ENCODE peak calls at places on chromosomes 5 and 9, in six cellular contexts. A, R, I, X, D and U are unnamed samples.

GRCh38 chr9:83472221-83472665 is 66.0 kb downstream of the FRMD3 start:
- DNase-seq in A (peak; percentile 36), R (no peak), I (no peak), X (no peak), D (peak; percentile 95), U (peak; percentile 1)

GRCh38 chr5:35990941-35991592 is at the start of gene UGT3A1:
- DNase-seq in A (no peak), R (no peak), I (no peak), X (peak; percentile 74), D (no peak), U (no peak)

GRCh38 chr5:32071351-32071944 is 102.7 kb downstream of the GOLPH3 start:
- DNase-seq in A (no peak), R (no peak), I (no peak), X (no peak), D (no peak), U (no peak)

GRCh38 chr5:93596676-93597441 is 13.8 kb downstream of the NR2F1 start:
- DNase-seq in A (no peak), R (no peak), I (peak; percentile 20), X (no peak), D (peak; percentile 32), U (no peak)

GRCh38 chr9:14455243-14455642 is 141.3 kb upstream of the NFIB start:
- DNase-seq in A (no peak), R (no peak), I (no peak), X (no peak), D (no peak), U (no peak)

GRCh38 chr5:36741138-36741537 is 134.7 kb downstream of the SLC1A3 start:
- DNase-seq in A (no peak), R (no peak), I (no peak), X (no peak), D (no peak), U (peak; percentile 39)

GRCh38 chr9:20189871-20190270 is 401.0 kb upstream of the SLC24A2 start:
- DNase-seq in A (no peak), R (no peak), I (no peak), X (no peak), D (no peak), U (no peak)

GRCh38 chr5:160787247-160787646 is 64.8 kb downstream of the ATP10B start:
- DNase-seq in A (peak; percentile 6), R (no peak), I (no peak), X (peak; percentile 15), D (peak; percentile 9), U (no peak)

GRCh38 chr5:135033026-135033861 is 784 bp downstream of the PITX1 start:
- DNase-seq in A (peak; percentile 32), R (peak; percentile 68), I (peak; percentile 74), X (no peak), D (peak; percentile 18), U (peak; percentile 56)

GRCh38 chr5:74992791-74993190 is 59.6 kb downstream of the GCNT4 start:
- DNase-seq in A (no peak), R (no peak), I (no peak), X (no peak), D (no peak), U (no peak)

GRCh38 chr5:54455413-54456157 is at the start of gene HSPB3:
- DNase-seq in A (no peak), R (no peak), I (no peak), X (no peak), D (no peak), U (peak; percentile 45)

GRCh38 chr9:134525841-134526797 is 115.5 kb upstream of the COL5A1 start:
- DNase-seq in A (no peak), R (no peak), I (no peak), X (no peak), D (no peak), U (no peak)

GRCh38 chr5:142495561-142495960 is 170.7 kb upstream of the SPRY4 start:
- DNase-seq in A (no peak), R (no peak), I (no peak), X (no peak), D (no peak), U (no peak)
- TF ChIP-seq RFX5 in A (no peak), R (no peak), I (no peak), X (no peak), D (no peak), U (no peak)

GRCh38 chr5:56170557-56170956 is 62.6 kb downstream of the ANKRD55 start:
- DNase-seq in A (no peak), R (no peak), I (no peak), X (no peak), D (no peak), U (peak; percentile 87)
- TF ChIP-seq RFX5 in A (no peak), R (no peak), I (no peak), X (no peak), D (no peak), U (no peak)

GRCh38 chr5:138065102-138065501 is 18.7 kb upstream of the WNT8A start:
- DNase-seq in A (no peak), R (no peak), I (no peak), X (peak; percentile 23), D (no peak), U (no peak)
- TF ChIP-seq RFX5 in A (no peak), R (no peak), I (no peak), X (no peak), D (no peak), U (no peak)

GRCh38 chr5:128455861-128456361 is 82.1 kb downstream of the FBN2 start:
- DNase-seq in A (no peak), R (no peak), I (no peak), X (no peak), D (no peak), U (no peak)
- TF ChIP-seq RFX5 in A (no peak), R (no peak), I (no peak), X (no peak), D (no peak), U (no peak)

DNA sequence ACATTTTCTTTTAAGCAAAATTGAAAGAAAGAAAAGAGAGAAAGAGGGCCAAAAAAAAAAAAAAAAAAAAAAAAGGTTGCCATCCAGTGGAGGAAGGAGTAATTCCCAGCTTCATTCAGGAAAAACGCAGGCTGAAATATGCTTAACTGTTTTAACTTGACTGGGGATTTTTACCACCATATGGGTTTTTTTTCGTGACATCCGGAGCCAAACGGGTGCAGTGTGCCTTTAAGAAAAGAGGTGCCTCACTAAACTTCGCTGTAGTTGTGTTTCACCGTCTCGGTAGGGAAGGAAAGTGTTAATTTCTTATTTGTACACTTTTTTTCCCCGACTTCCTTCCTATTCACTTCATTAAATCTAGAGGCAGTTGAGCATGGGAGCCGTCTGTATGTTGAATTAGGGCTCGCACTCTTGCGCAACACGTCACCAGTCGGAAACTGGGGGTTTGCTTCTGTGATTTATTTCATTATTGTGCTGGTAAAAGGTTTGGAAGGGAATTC is 143.0 kb downstream of the SMARCA2 start:
- DNase-seq in A (peak; percentile 48), R (no peak), I (peak; percentile 19), X (no peak), D (no peak), U (peak; percentile 67)
- TF ChIP-seq RFX5 in A (no peak), R (no peak), I (no peak), X (no peak), D (no peak), U (no peak)

DNA sequence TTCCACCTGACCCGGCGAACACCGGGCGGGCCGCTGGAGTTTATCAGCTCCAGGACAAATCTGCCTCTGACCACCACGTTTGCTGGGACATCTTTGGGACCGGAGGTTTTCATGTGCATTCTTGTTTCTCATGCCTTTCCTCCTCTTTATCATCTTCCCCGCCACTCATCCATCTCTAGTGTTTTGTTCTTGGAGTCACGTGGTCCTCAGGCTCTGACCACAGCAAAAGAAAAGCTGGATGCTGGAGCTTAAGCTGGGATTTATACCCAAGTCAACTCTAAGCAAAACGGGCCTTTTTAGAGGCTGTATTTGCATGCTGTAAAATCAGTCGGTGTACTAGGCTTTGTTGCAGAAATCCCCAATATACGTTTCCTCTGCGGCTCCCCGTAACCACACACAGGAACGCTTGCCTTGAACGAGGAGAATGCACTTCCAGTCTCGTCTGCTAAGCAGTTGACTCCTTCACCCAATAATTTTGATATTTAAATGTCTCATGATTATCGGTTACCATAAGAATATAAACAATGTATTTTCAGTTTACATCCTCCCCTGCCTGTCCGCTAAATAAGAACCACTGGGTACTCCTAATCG is 642 bp upstream of the NDUFS6 start:
- DNase-seq in A (peak; percentile 38), R (no peak), I (no peak), X (no peak), D (peak; percentile 25), U (no peak)
- TF ChIP-seq RFX5 in A (no peak), R (no peak), I (no peak), X (no peak), D (no peak), U (no peak)

GRCh38 chr9:113480612-113481011 is 17.1 kb downstream of the RGS3 start:
- DNase-seq in A (no peak), R (no peak), I (no peak), X (no peak), D (no peak), U (no peak)
- TF ChIP-seq RFX5 in A (no peak), R (no peak), I (no peak), X (no peak), D (no peak), U (no peak)

GRCh38 chr9:130780865-130781504 is 54.1 kb upstream of the ABL1 start:
- DNase-seq in A (peak; percentile 62), R (no peak), I (no peak), X (no peak), D (no peak), U (peak; percentile 98)
- TF ChIP-seq RFX5 in A (peak; percentile 9), R (no peak), I (no peak), X (no peak), D (no peak), U (no peak)

DNA sequence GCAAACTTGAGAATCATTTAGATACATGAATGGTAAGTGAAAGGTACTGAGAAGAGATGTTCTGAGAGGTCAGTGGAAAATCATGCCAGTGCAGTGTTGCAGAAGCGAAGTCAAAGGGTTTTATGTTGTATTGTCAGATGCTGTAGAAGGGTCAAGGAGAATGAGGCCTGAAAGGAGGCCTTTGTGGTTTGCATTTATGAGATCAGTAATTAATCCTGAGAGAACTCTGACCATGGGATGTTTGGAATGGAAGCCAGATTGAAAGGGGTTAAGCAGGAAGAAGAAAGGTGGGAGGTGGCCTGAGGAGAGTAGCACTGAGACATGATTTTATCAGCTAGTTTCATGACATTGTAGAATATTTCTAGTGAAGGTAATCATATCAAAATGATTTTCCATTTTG is 97.8 kb downstream of the ZSWIM6 start:
- DNase-seq in A (no peak), R (no peak), I (no peak), X (no peak), D (no peak), U (no peak)
- TF ChIP-seq RFX5 in A (no peak), R (no peak), I (no peak), X (no peak), D (no peak), U (no peak)